ENCODE peak calls at places on chromosomes 13 and 19, in four cellular contexts. One of them, this sample, is unnamed.
A peak's percentile ranks its signal among the peaks of the same experiment; 100 is the strongest.

GRCh38 chr13:25864116-25864515 is 187.7 kb downstream of the SHISA2 start:
- DNase-seq in esophagus muscularis mucosa: no peak
- DNase-seq in spleen: no peak
- DNase-seq in HCT116: no peak
- DNase-seq in this sample: no peak

GRCh38 chr19:870314-870713 is 10.8 kb downstream of the CFD start:
- DNase-seq in esophagus muscularis mucosa: no peak
- DNase-seq in spleen: no peak
- DNase-seq in HCT116: no peak
- DNase-seq in this sample: no peak

GRCh38 chr13:70708744-70709143 is 600.5 kb upstream of the KLHL1 start:
- DNase-seq in esophagus muscularis mucosa: no peak
- DNase-seq in spleen: no peak
- DNase-seq in HCT116: no peak
- DNase-seq in this sample: no peak

GRCh38 chr19:16435238-16435911 is 36.4 kb downstream of the EPS15L1 start:
- DNase-seq in esophagus muscularis mucosa: no peak
- DNase-seq in spleen: no peak
- DNase-seq in HCT116: no peak
- DNase-seq in this sample: no peak

GRCh38 chr13:27174766-27175455 is 3.3 kb upstream of the USP12 start:
- DNase-seq in esophagus muscularis mucosa: no peak
- DNase-seq in spleen: no peak
- DNase-seq in HCT116: no peak
- DNase-seq in this sample: no peak

GRCh38 chr13:111324736-111325135 is 4.3 kb downstream of the TEX29 start:
- DNase-seq in esophagus muscularis mucosa: no peak
- DNase-seq in spleen: no peak
- DNase-seq in HCT116: no peak
- DNase-seq in this sample: peak; percentile 41

GRCh38 chr19:29583196-29584006 is 22.7 kb upstream of the POP4 start:
- DNase-seq in esophagus muscularis mucosa: no peak
- DNase-seq in spleen: no peak
- DNase-seq in HCT116: no peak
- DNase-seq in this sample: peak; percentile 24

GRCh38 chr19:416416-416815 is 7.5 kb upstream of the C2CD4C start:
- DNase-seq in esophagus muscularis mucosa: no peak
- DNase-seq in spleen: peak; percentile 31
- DNase-seq in HCT116: no peak
- DNase-seq in this sample: peak; percentile 47

GRCh38 chr13:94558721-94559120 is 37.2 kb downstream of the TGDS start:
- DNase-seq in esophagus muscularis mucosa: peak; percentile 74
- DNase-seq in spleen: no peak
- DNase-seq in HCT116: no peak
- DNase-seq in this sample: no peak

GRCh38 chr19:342801-343421 is 1.7 kb downstream of the MIER2 start:
- DNase-seq in esophagus muscularis mucosa: no peak
- DNase-seq in spleen: peak; percentile 76
- DNase-seq in HCT116: peak; percentile 26
- DNase-seq in this sample: peak; percentile 86

GRCh38 chr13:29987340-29987739 is 136.9 kb upstream of the UBL3 start:
- DNase-seq in esophagus muscularis mucosa: no peak
- DNase-seq in spleen: no peak
- DNase-seq in HCT116: no peak
- DNase-seq in this sample: no peak

GRCh38 chr13:31756346-31756745 is 17.0 kb downstream of the RXFP2 start:
- DNase-seq in esophagus muscularis mucosa: no peak
- DNase-seq in spleen: no peak
- DNase-seq in HCT116: no peak
- DNase-seq in this sample: no peak

GRCh38 chr19:29546583-29547190 is 20.9 kb downstream of the VSTM2B start:
- DNase-seq in esophagus muscularis mucosa: no peak
- DNase-seq in spleen: peak; percentile 41
- DNase-seq in HCT116: no peak
- DNase-seq in this sample: peak; percentile 50

GRCh38 chr19:46785980-46786235 is 2.5 kb downstream of the SLC1A5 start:
- DNase-seq in esophagus muscularis mucosa: no peak
- DNase-seq in spleen: no peak
- DNase-seq in HCT116: no peak
- DNase-seq in this sample: no peak

GRCh38 chr19:46782355-46783019 is 5.9 kb downstream of the SLC1A5 start:
- DNase-seq in esophagus muscularis mucosa: no peak
- DNase-seq in spleen: no peak
- DNase-seq in HCT116: no peak
- DNase-seq in this sample: no peak

GRCh38 chr19:46783670-46784069 is 4.7 kb downstream of the SLC1A5 start:
- DNase-seq in esophagus muscularis mucosa: no peak
- DNase-seq in spleen: no peak
- DNase-seq in HCT116: no peak
- DNase-seq in this sample: no peak

GRCh38 chr19:46785054-46785979 is 3.1 kb downstream of the SLC1A5 start:
- DNase-seq in esophagus muscularis mucosa: no peak
- DNase-seq in spleen: no peak
- DNase-seq in HCT116: no peak
- DNase-seq in this sample: no peak

GRCh38 chr19:46784262-46785053 is 3.9 kb downstream of the SLC1A5 start:
- DNase-seq in esophagus muscularis mucosa: peak; percentile 95
- DNase-seq in spleen: peak; percentile 90
- DNase-seq in HCT116: peak; percentile 71
- DNase-seq in this sample: peak; percentile 85
- TF ChIP-seq POLR2AphosphoS5 in esophagus muscularis mucosa: no peak
- TF ChIP-seq POLR2AphosphoS5 in spleen: peak; percentile 83
- TF ChIP-seq POLR2AphosphoS5 in HCT116: peak; percentile 54
- TF ChIP-seq POLR2AphosphoS5 in this sample: no peak

GRCh38 chr13:51955841-51956603 is 55.2 kb downstream of the ATP7B start:
- DNase-seq in esophagus muscularis mucosa: no peak
- DNase-seq in spleen: no peak
- DNase-seq in HCT116: no peak
- DNase-seq in this sample: no peak

GRCh38 chr13:51959773-51960172 is 51.5 kb downstream of the ATP7B start:
- DNase-seq in esophagus muscularis mucosa: no peak
- DNase-seq in spleen: no peak
- DNase-seq in HCT116: no peak
- DNase-seq in this sample: no peak

GRCh38 chr13:51958217-51958547 is 53.1 kb downstream of the ATP7B start:
- DNase-seq in esophagus muscularis mucosa: no peak
- DNase-seq in spleen: no peak
- DNase-seq in HCT116: no peak
- DNase-seq in this sample: no peak

GRCh38 chr13:51956717-51957116 is 54.5 kb downstream of the ATP7B start:
- DNase-seq in esophagus muscularis mucosa: no peak
- DNase-seq in spleen: no peak
- DNase-seq in HCT116: no peak
- DNase-seq in this sample: no peak

GRCh38 chr13:51957377-51958216 is 53.7 kb downstream of the ATP7B start:
- DNase-seq in esophagus muscularis mucosa: no peak
- DNase-seq in spleen: no peak
- DNase-seq in HCT116: no peak
- DNase-seq in this sample: no peak
- TF ChIP-seq POLR2AphosphoS5 in esophagus muscularis mucosa: no peak
- TF ChIP-seq POLR2AphosphoS5 in spleen: no peak
- TF ChIP-seq POLR2AphosphoS5 in HCT116: no peak
- TF ChIP-seq POLR2AphosphoS5 in this sample: no peak

GRCh38 chr19:44905437-44906160 is at the start of gene APOE:
- DNase-seq in esophagus muscularis mucosa: no peak
- DNase-seq in spleen: no peak
- DNase-seq in HCT116: no peak
- DNase-seq in this sample: no peak

GRCh38 chr19:44904426-44904994 is 1.1 kb upstream of the APOE start:
- DNase-seq in esophagus muscularis mucosa: no peak
- DNase-seq in spleen: no peak
- DNase-seq in HCT116: no peak
- DNase-seq in this sample: no peak

GRCh38 chr19:44903216-44903601 is 2.4 kb upstream of the APOE start:
- DNase-seq in esophagus muscularis mucosa: no peak
- DNase-seq in spleen: no peak
- DNase-seq in HCT116: no peak
- DNase-seq in this sample: no peak

GRCh38 chr19:44900328-44901244 is 5.0 kb upstream of the APOE start:
- DNase-seq in esophagus muscularis mucosa: no peak
- DNase-seq in spleen: no peak
- DNase-seq in HCT116: no peak
- DNase-seq in this sample: no peak

DNA sequence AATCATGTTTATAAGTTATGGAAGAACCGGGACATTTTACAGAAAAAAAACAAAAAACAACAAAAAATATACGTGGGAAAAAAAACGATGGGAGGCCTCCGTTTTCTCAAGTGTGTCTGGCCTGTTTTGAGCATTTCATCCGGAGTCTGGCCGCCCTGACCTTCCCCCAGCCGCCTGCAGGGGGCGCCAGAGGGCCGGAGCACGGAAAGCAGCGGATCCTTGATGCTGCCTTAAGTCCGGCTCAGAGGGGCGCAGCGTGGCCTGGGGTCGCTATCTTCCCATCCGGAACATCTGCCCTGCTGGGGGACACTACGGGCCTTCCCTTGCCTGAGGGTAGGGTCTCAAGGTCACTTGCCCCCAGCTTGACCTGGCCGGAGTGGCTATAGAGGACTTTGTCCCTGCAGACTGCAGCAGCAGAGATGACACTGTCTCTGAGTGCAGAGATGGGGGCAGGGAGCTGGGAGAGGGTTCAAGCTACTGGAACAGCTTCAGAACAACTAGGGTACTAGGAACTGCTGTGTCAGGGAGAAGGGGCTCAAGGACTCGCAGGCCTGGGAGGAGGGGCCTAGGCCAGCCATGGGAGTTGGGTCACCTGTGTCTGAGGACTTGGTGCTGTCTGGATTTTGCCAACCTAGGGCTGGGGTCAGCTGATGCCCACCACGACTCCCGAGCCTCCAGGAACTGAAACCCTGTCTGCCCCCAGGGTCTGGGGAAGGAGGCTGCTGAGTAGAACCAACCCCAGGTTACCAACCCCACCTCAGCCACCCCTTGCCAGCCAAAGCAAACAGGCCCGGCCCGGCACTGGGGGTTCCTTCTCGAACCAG is 1.8 kb upstream of the APOE start:
- DNase-seq in esophagus muscularis mucosa: peak; percentile 93
- DNase-seq in spleen: peak; percentile 94
- DNase-seq in HCT116: no peak
- DNase-seq in this sample: peak; percentile 87
- TF ChIP-seq POLR2AphosphoS5 in esophagus muscularis mucosa: no peak
- TF ChIP-seq POLR2AphosphoS5 in spleen: peak; percentile 65
- TF ChIP-seq POLR2AphosphoS5 in HCT116: no peak
- TF ChIP-seq POLR2AphosphoS5 in this sample: no peak

GRCh38 chr19:2229103-2230028 is 6.8 kb downstream of the PLEKHJ1 start:
- DNase-seq in esophagus muscularis mucosa: no peak
- DNase-seq in spleen: no peak
- DNase-seq in HCT116: no peak
- DNase-seq in this sample: no peak
- TF ChIP-seq POLR2AphosphoS5 in esophagus muscularis mucosa: no peak
- TF ChIP-seq POLR2AphosphoS5 in spleen: peak; percentile 4
- TF ChIP-seq POLR2AphosphoS5 in HCT116: peak; percentile 4
- TF ChIP-seq POLR2AphosphoS5 in this sample: no peak

GRCh38 chr19:3539743-3540118 is 757 bp downstream of the TEKTIP1 start:
- DNase-seq in esophagus muscularis mucosa: no peak
- DNase-seq in spleen: no peak
- DNase-seq in HCT116: no peak
- DNase-seq in this sample: no peak
- TF ChIP-seq POLR2AphosphoS5 in esophagus muscularis mucosa: no peak
- TF ChIP-seq POLR2AphosphoS5 in spleen: no peak
- TF ChIP-seq POLR2AphosphoS5 in HCT116: no peak
- TF ChIP-seq POLR2AphosphoS5 in this sample: no peak

DNA sequence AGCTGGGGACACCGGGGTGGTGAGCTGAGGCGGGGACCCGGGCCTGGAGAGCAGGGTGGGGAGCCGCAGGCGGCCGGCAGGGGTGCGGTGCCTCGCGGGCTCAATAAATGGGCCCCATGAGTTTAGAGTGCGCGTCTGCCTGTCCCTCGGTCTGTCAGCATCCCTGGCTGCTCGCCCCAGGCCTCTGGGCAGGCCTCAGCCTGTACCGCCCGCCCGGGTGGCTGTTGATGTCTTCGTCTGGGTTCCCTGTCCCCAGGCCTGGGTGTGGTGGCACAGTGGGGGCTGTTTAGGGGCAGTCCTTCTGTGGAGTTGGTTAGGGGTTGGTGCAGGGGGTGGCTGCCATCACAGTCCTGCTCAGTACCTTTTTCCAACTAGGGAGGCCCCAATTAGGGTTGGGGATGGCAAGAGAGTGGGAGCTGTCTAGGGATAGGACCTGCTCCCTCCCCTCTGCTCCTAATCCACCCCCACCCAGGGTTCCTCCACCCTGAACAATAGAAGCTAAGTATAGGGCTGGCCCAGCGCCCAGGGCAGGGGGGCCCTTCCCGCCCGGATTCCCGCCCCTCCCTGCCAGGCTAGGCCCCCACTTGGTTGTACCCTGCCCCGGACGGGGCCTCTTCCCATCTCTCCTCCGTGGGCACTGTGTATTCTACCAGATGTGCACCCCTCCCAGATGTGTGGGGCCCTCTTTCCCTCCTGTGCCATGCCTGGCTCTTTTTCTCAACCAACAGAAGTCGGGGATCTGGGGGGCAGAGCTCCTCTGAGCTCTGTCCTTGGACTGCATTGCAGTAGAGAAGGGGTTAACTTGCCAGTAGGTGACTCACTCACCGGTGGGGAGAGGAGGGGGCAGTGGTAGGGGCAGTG is 12.4 kb downstream of the CIC start:
- DNase-seq in esophagus muscularis mucosa: no peak
- DNase-seq in spleen: peak; percentile 88
- DNase-seq in HCT116: no peak
- DNase-seq in this sample: peak; percentile 91
- TF ChIP-seq POLR2AphosphoS5 in esophagus muscularis mucosa: peak; percentile 46
- TF ChIP-seq POLR2AphosphoS5 in spleen: peak; percentile 31
- TF ChIP-seq POLR2AphosphoS5 in HCT116: no peak
- TF ChIP-seq POLR2AphosphoS5 in this sample: no peak

GRCh38 chr13:59439776-59440428 is 723.8 kb downstream of the DIAPH3 start:
- DNase-seq in esophagus muscularis mucosa: no peak
- DNase-seq in spleen: no peak
- DNase-seq in HCT116: no peak
- DNase-seq in this sample: no peak

GRCh38 chr13:59437902-59438301 is 725.8 kb downstream of the DIAPH3 start:
- DNase-seq in esophagus muscularis mucosa: no peak
- DNase-seq in spleen: no peak
- DNase-seq in HCT116: no peak
- DNase-seq in this sample: no peak

GRCh38 chr13:59435024-59435423 is 728.7 kb downstream of the DIAPH3 start:
- DNase-seq in esophagus muscularis mucosa: no peak
- DNase-seq in spleen: no peak
- DNase-seq in HCT116: no peak
- DNase-seq in this sample: no peak
- TF ChIP-seq POLR2AphosphoS5 in esophagus muscularis mucosa: no peak
- TF ChIP-seq POLR2AphosphoS5 in spleen: no peak
- TF ChIP-seq POLR2AphosphoS5 in HCT116: no peak
- TF ChIP-seq POLR2AphosphoS5 in this sample: no peak

This sample was measured in suprapubic skin.